ENCODE peak calls at places on chromosomes 12 and 14, in ten cellular contexts. N is glutamatergic neuron; H is fibroblast of the aortic adventitia; I is RWPE1; G is heart left ventricle; Q is HepG2; Y is coronary artery; M is CD4-positive, alpha-beta T cell; O is cardiac fibroblast; K is left ventricle myocardium inferior. W is an unnamed sample.

GRCh38 chr14:55514819-55515470 is 65.1 kb upstream of the KTN1 start:
- DNase-seq in N (no peak), H (peak; percentile 63), I (peak; percentile 48), G (no peak), Q (no peak), Y (no peak), M (no peak), O (peak; percentile 66), K (no peak), W (no peak)

GRCh38 chr12:12715459-12716150 is 1.6 kb upstream of the CDKN1B start:
- DNase-seq in N (peak; percentile 59), H (no peak), I (no peak), G (peak; percentile 21), Q (no peak), Y (no peak), M (peak; percentile 38), O (no peak), K (no peak), W (no peak)

GRCh38 chr12:53951577-53952334 is 2.9 kb upstream of the HOXC12 start:
- DNase-seq in N (no peak), H (no peak), I (no peak), G (no peak), Q (no peak), Y (no peak), M (no peak), O (no peak), K (no peak), W (no peak)

GRCh38 chr12:120290541-120291312 is 976 bp downstream of the RNU4-2 start:
- DNase-seq in N (no peak), H (no peak), I (no peak), G (no peak), Q (peak; percentile 35), Y (no peak), M (peak; percentile 2), O (no peak), K (no peak), W (peak; percentile 25)

GRCh38 chr14:68520637-68521556 is 272.0 kb downstream of the ZFP36L1 start:
- DNase-seq in N (no peak), H (no peak), I (peak; percentile 94), G (no peak), Q (peak; percentile 86), Y (no peak), M (no peak), O (peak; percentile 34), K (no peak), W (peak; percentile 88)

GRCh38 chr12:126534495-126534894 is 1469.3 kb downstream of the AACS start:
- DNase-seq in N (no peak), H (peak; percentile 52), I (no peak), G (no peak), Q (no peak), Y (no peak), M (no peak), O (peak; percentile 37), K (no peak), W (no peak)

GRCh38 chr12:19138551-19139344 is 9.2 kb downstream of the PLEKHA5 start:
- DNase-seq in N (no peak), H (no peak), I (peak; percentile 20), G (no peak), Q (no peak), Y (no peak), M (no peak), O (no peak), K (no peak), W (no peak)

GRCh38 chr14:92121207-92121669 is 268 bp downstream of the NDUFB1 start:
- DNase-seq in N (peak; percentile 31), H (peak; percentile 51), I (no peak), G (peak; percentile 67), Q (peak; percentile 4), Y (peak; percentile 86), M (no peak), O (peak; percentile 54), K (peak; percentile 64), W (peak; percentile 45)

GRCh38 chr12:108312885-108313203 is 26.3 kb downstream of the CMKLR1 start:
- DNase-seq in N (no peak), H (no peak), I (no peak), G (peak; percentile 81), Q (peak; percentile 54), Y (peak; percentile 89), M (no peak), O (no peak), K (peak; percentile 74), W (peak; percentile 70)

GRCh38 chr12:8899835-8900234 is 14.5 kb upstream of the PHC1 start:
- DNase-seq in N (no peak), H (no peak), I (no peak), G (no peak), Q (no peak), Y (no peak), M (no peak), O (no peak), K (no peak), W (no peak)

GRCh38 chr12:41184864-41185263 is 3.3 kb upstream of the PDZRN4 start:
- DNase-seq in N (no peak), H (no peak), I (no peak), G (no peak), Q (no peak), Y (no peak), M (no peak), O (no peak), K (no peak), W (no peak)

DNA sequence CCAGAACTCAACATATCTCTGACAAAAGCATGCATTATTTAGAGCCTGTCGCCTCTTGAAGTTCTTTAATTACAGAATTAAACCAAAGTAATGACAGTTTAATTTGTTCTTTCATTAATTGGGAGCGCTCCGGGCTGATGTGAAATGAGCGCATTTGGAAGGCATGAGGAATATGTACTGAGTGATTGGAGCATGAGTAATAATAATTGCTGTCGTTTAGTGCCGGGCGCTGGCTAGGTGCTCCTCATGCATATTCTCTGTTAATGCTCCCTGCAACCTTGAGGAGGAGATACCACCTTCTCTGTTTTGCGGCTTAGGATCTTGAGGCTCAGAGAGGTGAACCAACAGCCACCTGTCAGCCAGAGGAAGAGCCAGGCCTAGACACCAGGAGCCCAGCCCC is 120.5 kb downstream of the SLC25A47 start:
- DNase-seq in N (no peak), H (no peak), I (peak; percentile 62), G (no peak), Q (no peak), Y (no peak), M (no peak), O (peak; percentile 30), K (no peak), W (no peak)
- TF ChIP-seq CTCF in N (no peak), H (no peak), I (no peak), G (no peak), Q (no peak), Y (no peak), M (no peak), O (no peak), K (no peak), W (no peak)

DNA sequence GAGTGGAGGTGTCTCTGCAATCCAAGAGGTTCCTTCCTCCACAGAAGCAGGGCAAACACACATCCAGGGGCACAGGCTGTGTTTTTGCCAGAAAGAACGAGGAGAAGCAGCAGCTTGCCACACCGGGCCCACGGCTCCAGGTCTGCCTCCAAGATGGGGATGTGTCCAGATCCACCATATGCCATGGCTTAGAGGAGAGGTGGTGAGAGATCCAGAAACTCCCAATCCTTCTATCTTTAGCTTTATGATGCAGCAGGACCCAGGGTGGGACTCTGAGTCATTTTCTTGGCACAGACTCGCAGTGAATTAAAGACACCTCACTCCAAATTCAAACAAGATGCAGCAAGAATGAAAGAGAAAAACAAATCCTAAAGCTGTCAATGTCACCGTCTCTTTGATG is 481.4 kb upstream of the TMEM132C start:
- DNase-seq in N (no peak), H (peak; percentile 89), I (peak; percentile 4), G (no peak), Q (no peak), Y (no peak), M (no peak), O (peak; percentile 2), K (no peak), W (peak; percentile 23)
- TF ChIP-seq CTCF in N (no peak), H (no peak), I (no peak), G (no peak), Q (no peak), Y (no peak), M (no peak), O (no peak), K (no peak), W (no peak)

DNA sequence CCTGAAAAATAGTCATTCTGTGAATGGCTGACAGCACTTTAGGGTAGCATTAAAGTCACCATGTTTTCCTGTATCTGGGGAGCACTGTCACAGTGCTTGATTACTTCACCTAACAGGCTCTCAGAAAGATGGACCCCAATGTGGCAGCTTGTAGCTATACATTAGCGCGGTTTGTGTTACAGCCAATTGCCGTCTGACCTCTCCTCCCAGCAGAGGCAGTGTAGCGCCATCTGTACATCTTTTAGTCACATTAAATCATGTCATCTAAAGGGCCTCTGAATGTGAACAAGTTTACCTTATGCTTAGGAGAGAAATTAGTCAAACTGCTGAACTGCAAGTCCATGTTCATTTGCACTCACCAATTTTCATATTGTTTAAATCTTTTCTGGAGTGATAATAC is 113.7 kb downstream of the LMO3 start:
- DNase-seq in N (no peak), H (no peak), I (no peak), G (no peak), Q (no peak), Y (no peak), M (no peak), O (no peak), K (no peak), W (no peak)
- TF ChIP-seq CTCF in N (no peak), H (no peak), I (no peak), G (no peak), Q (no peak), Y (no peak), M (no peak), O (no peak), K (no peak), W (no peak)

GRCh38 chr14:63926641-63927040 is 73.8 kb downstream of the SYNE2 start:
- DNase-seq in N (no peak), H (no peak), I (no peak), G (no peak), Q (no peak), Y (no peak), M (no peak), O (no peak), K (no peak), W (no peak)

GRCh38 chr14:63918411-63918810 is 65.6 kb downstream of the SYNE2 start:
- DNase-seq in N (no peak), H (no peak), I (no peak), G (no peak), Q (no peak), Y (no peak), M (no peak), O (no peak), K (no peak), W (no peak)

GRCh38 chr14:63924375-63924774 is 71.6 kb downstream of the SYNE2 start:
- DNase-seq in N (no peak), H (no peak), I (no peak), G (no peak), Q (no peak), Y (no peak), M (no peak), O (no peak), K (no peak), W (no peak)

GRCh38 chr14:63922696-63923421 is 70.1 kb downstream of the SYNE2 start:
- DNase-seq in N (no peak), H (peak; percentile 81), I (peak; percentile 70), G (no peak), Q (peak; percentile 88), Y (no peak), M (no peak), O (peak; percentile 85), K (no peak), W (peak; percentile 72)

DNA sequence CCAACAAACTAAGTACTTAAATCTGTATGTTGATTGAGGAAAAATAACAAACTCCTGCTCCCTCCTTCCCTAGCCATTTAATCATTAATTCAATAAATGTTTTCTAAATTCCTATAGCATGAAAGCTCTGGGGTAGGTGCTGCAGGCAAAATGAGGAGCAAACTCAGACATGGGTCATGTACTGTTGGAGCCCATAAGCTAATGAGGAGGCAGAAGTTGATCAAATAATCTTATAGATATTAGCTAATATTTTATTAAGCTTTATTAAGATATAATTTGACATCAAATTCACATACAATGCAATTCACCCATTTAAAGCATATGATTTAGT is 70.6 kb downstream of the SYNE2 start:
- DNase-seq in N (no peak), H (no peak), I (no peak), G (no peak), Q (no peak), Y (no peak), M (no peak), O (no peak), K (no peak), W (no peak)
- TF ChIP-seq CTCF in N (no peak), H (no peak), I (no peak), G (no peak), Q (no peak), Y (no peak), M (no peak), O (no peak), K (no peak), W (no peak)

W was measured in hepatocyte.